ENCODE peak calls at places on chromosome 17, in four cellular contexts. F is stimulated activated naive B cell treated with anti-CD40 and anti-IgM and Interleukin-4, amounts not matched to agents 10 μg/mL and 1 μg/mL and 100 μg/mL, for 72 hours; P is NCI-H2029; W is astrocyte of the spinal cord. H is an unnamed sample.

GRCh38 chr17:72163474-72163873 is 42.7 kb downstream of the SOX9 start:
- DNase-seq in F (no peak), P (no peak), W (no peak), H (no peak)

GRCh38 chr17:41775394-41776226 is 10.9 kb downstream of the JUP start:
- DNase-seq in F (no peak), P (no peak), W (no peak), H (no peak)

GRCh38 chr17:58318065-58318481 is 10.5 kb downstream of the TSPOAP1 start:
- DNase-seq in F (no peak), P (no peak), W (no peak), H (no peak)

GRCh38 chr17:9973689-9974459 is 68.8 kb upstream of the RCVRN start:
- DNase-seq in F (no peak), P (no peak), W (peak; percentile 4), H (no peak)

GRCh38 chr17:80036715-80037477 is 454 bp downstream of the CCDC40 start:
- DNase-seq in F (no peak), P (peak; percentile 51), W (peak; percentile 34), H (peak; percentile 42)

GRCh38 chr17:68255151-68255550 is 7.3 kb downstream of the AMZ2 start:
- DNase-seq in F (no peak), P (no peak), W (no peak), H (no peak)

GRCh38 chr17:67575325-67575724 is 142.4 kb upstream of the NOL11 start:
- DNase-seq in F (no peak), P (peak; percentile 41), W (no peak), H (no peak)

GRCh38 chr17:51764387-51764971 is 394.0 kb downstream of the CA10 start:
- DNase-seq in F (peak; percentile 7), P (peak; percentile 68), W (peak; percentile 46), H (peak; percentile 74)

GRCh38 chr17:48526986-48527741 is 3.6 kb downstream of the HOXB1 start:
- DNase-seq in F (no peak), P (no peak), W (no peak), H (no peak)

GRCh38 chr17:83086907-83087787 is 7.7 kb downstream of the METRNL start:
- DNase-seq in F (no peak), P (no peak), W (no peak), H (no peak)

GRCh38 chr17:81578038-81578441 is 25.9 kb upstream of the FAAP100 start:
- DNase-seq in F (no peak), P (no peak), W (no peak), H (no peak)

GRCh38 chr17:43987131-43988021 is 17.0 kb upstream of the NAGS start:
- DNase-seq in F (no peak), P (no peak), W (no peak), H (no peak)

GRCh38 chr17:59074494-59074893 is 32.2 kb downstream of the TRIM37 start:
- DNase-seq in F (no peak), P (no peak), W (peak; percentile 7), H (no peak)

GRCh38 chr17:76145231-76146052 is 4.4 kb upstream of the FOXJ1 start:
- DNase-seq in F (no peak), P (peak; percentile 80), W (no peak), H (no peak)

GRCh38 chr17:76920364-76921139 is 52.3 kb downstream of the MGAT5B start:
- DNase-seq in F (no peak), P (no peak), W (no peak), H (no peak)

GRCh38 chr17:42937712-42938596 is 26.3 kb downstream of the AARSD1 start:
- DNase-seq in F (peak; percentile 2), P (peak; percentile 18), W (peak; percentile 63), H (peak; percentile 48)

GRCh38 chr17:81044764-81045589 is 10.0 kb downstream of the BAIAP2 start:
- DNase-seq in F (no peak), P (peak; percentile 63), W (peak; percentile 86), H (peak; percentile 55)

GRCh38 chr17:6711081-6711674 is 2.0 kb downstream of the SLC13A5 start:
- DNase-seq in F (no peak), P (no peak), W (no peak), H (no peak)